ENCODE peak calls at places on chromosomes 13 and 19, in eight cellular contexts. One of them, this sample, is unnamed.

GRCh38 chr13:23776698-23777570 is 112.3 kb downstream of the MIPEP start:
- DNase-seq in NCI-H1105: no peak
- DNase-seq in fibroblast of villous mesenchyme: no peak
- DNase-seq in foreskin melanocyte: no peak
- DNase-seq in thoracic aorta: no peak
- DNase-seq in NB4: no peak
- DNase-seq in RWPE1: no peak
- DNase-seq in stimulated activated CD4-positive, alpha-beta T cell treated with anti-CD3 and anti-CD28 coated beads, TNF-alpha, amount 100 ng/mL, for 1 hour: no peak
- DNase-seq in this sample: no peak

GRCh38 chr19:51366999-51367564 is 894 bp upstream of the ETFB start:
- DNase-seq in thoracic aorta: no peak
- DNase-seq in fibroblast of villous mesenchyme: no peak
- DNase-seq in NCI-H1105: no peak
- DNase-seq in stimulated activated CD4-positive, alpha-beta T cell treated with anti-CD3 and anti-CD28 coated beads, TNF-alpha, amount 100 ng/mL, for 1 hour: no peak
- DNase-seq in foreskin melanocyte: no peak
- DNase-seq in RWPE1: no peak
- DNase-seq in NB4: peak; percentile 58
- DNase-seq in this sample: no peak

GRCh38 chr13:102405499-102406079 is 3.7 kb upstream of the FGF14 start:
- DNase-seq in RWPE1: no peak
- DNase-seq in thoracic aorta: no peak
- DNase-seq in NB4: peak; percentile 21
- DNase-seq in stimulated activated CD4-positive, alpha-beta T cell treated with anti-CD3 and anti-CD28 coated beads, TNF-alpha, amount 100 ng/mL, for 1 hour: no peak
- DNase-seq in foreskin melanocyte: no peak
- DNase-seq in NCI-H1105: no peak
- DNase-seq in fibroblast of villous mesenchyme: peak; percentile 9
- DNase-seq in this sample: no peak

GRCh38 chr13:31223640-31224039 is 23.9 kb downstream of the B3GLCT start:
- DNase-seq in stimulated activated CD4-positive, alpha-beta T cell treated with anti-CD3 and anti-CD28 coated beads, TNF-alpha, amount 100 ng/mL, for 1 hour: no peak
- DNase-seq in fibroblast of villous mesenchyme: no peak
- DNase-seq in NCI-H1105: no peak
- DNase-seq in RWPE1: no peak
- DNase-seq in NB4: no peak
- DNase-seq in foreskin melanocyte: no peak
- DNase-seq in thoracic aorta: no peak
- DNase-seq in this sample: no peak

GRCh38 chr19:51471527-51471926 is 6.8 kb upstream of the CEACAM18 start:
- DNase-seq in RWPE1: no peak
- DNase-seq in foreskin melanocyte: no peak
- DNase-seq in NB4: no peak
- DNase-seq in thoracic aorta: no peak
- DNase-seq in NCI-H1105: no peak
- DNase-seq in fibroblast of villous mesenchyme: no peak
- DNase-seq in stimulated activated CD4-positive, alpha-beta T cell treated with anti-CD3 and anti-CD28 coated beads, TNF-alpha, amount 100 ng/mL, for 1 hour: no peak
- DNase-seq in this sample: no peak

GRCh38 chr13:51275101-51275500 is 52.9 kb downstream of the FAM124A start:
- DNase-seq in fibroblast of villous mesenchyme: no peak
- DNase-seq in thoracic aorta: no peak
- DNase-seq in RWPE1: no peak
- DNase-seq in foreskin melanocyte: peak; percentile 88
- DNase-seq in stimulated activated CD4-positive, alpha-beta T cell treated with anti-CD3 and anti-CD28 coated beads, TNF-alpha, amount 100 ng/mL, for 1 hour: no peak
- DNase-seq in NCI-H1105: no peak
- DNase-seq in NB4: no peak
- DNase-seq in this sample: no peak

GRCh38 chr19:16627194-16627927 is 643 bp downstream of the MED26 start:
- DNase-seq in NCI-H1105: no peak
- DNase-seq in fibroblast of villous mesenchyme: peak; percentile 39
- DNase-seq in RWPE1: peak; percentile 25
- DNase-seq in NB4: peak; percentile 55
- DNase-seq in foreskin melanocyte: no peak
- DNase-seq in stimulated activated CD4-positive, alpha-beta T cell treated with anti-CD3 and anti-CD28 coated beads, TNF-alpha, amount 100 ng/mL, for 1 hour: no peak
- DNase-seq in thoracic aorta: no peak
- DNase-seq in this sample: no peak

GRCh38 chr13:37656247-37656940 is 57.8 kb upstream of the POSTN start:
- DNase-seq in stimulated activated CD4-positive, alpha-beta T cell treated with anti-CD3 and anti-CD28 coated beads, TNF-alpha, amount 100 ng/mL, for 1 hour: no peak
- DNase-seq in NCI-H1105: no peak
- DNase-seq in fibroblast of villous mesenchyme: peak; percentile 93
- DNase-seq in RWPE1: peak; percentile 92
- DNase-seq in NB4: no peak
- DNase-seq in foreskin melanocyte: peak; percentile 17
- DNase-seq in thoracic aorta: no peak
- DNase-seq in this sample: no peak

GRCh38 chr13:109998808-109999528 is 212.6 kb upstream of the IRS2 start:
- DNase-seq in stimulated activated CD4-positive, alpha-beta T cell treated with anti-CD3 and anti-CD28 coated beads, TNF-alpha, amount 100 ng/mL, for 1 hour: no peak
- DNase-seq in RWPE1: peak; percentile 90
- DNase-seq in thoracic aorta: no peak
- DNase-seq in NB4: peak; percentile 40
- DNase-seq in NCI-H1105: no peak
- DNase-seq in foreskin melanocyte: peak; percentile 43
- DNase-seq in fibroblast of villous mesenchyme: peak; percentile 84
- DNase-seq in this sample: no peak

GRCh38 chr13:44259045-44260042 is 114.3 kb upstream of the SERP2 start:
- DNase-seq in thoracic aorta: peak; percentile 49
- DNase-seq in fibroblast of villous mesenchyme: peak; percentile 55
- DNase-seq in NB4: peak; percentile 95
- DNase-seq in stimulated activated CD4-positive, alpha-beta T cell treated with anti-CD3 and anti-CD28 coated beads, TNF-alpha, amount 100 ng/mL, for 1 hour: peak; percentile 38
- DNase-seq in foreskin melanocyte: no peak
- DNase-seq in NCI-H1105: no peak
- DNase-seq in RWPE1: peak; percentile 25
- DNase-seq in this sample: no peak

GRCh38 chr13:26469602-26470001 is 87.9 kb upstream of the WASF3 start:
- DNase-seq in foreskin melanocyte: no peak
- DNase-seq in NCI-H1105: no peak
- DNase-seq in thoracic aorta: no peak
- DNase-seq in NB4: no peak
- DNase-seq in RWPE1: no peak
- DNase-seq in stimulated activated CD4-positive, alpha-beta T cell treated with anti-CD3 and anti-CD28 coated beads, TNF-alpha, amount 100 ng/mL, for 1 hour: no peak
- DNase-seq in fibroblast of villous mesenchyme: no peak
- DNase-seq in this sample: no peak

GRCh38 chr19:10009269-10009665 is 1.0 kb downstream of the COL5A3 start:
- DNase-seq in NCI-H1105: no peak
- DNase-seq in NB4: peak; percentile 67
- DNase-seq in RWPE1: peak; percentile 60
- DNase-seq in thoracic aorta: no peak
- DNase-seq in stimulated activated CD4-positive, alpha-beta T cell treated with anti-CD3 and anti-CD28 coated beads, TNF-alpha, amount 100 ng/mL, for 1 hour: no peak
- DNase-seq in fibroblast of villous mesenchyme: peak; percentile 90
- DNase-seq in foreskin melanocyte: no peak
- DNase-seq in this sample: no peak

GRCh38 chr19:5480427-5480836 is 25.2 kb downstream of the ZNRF4 start:
- DNase-seq in foreskin melanocyte: no peak
- DNase-seq in fibroblast of villous mesenchyme: peak; percentile 16
- DNase-seq in NB4: peak; percentile 48
- DNase-seq in RWPE1: peak; percentile 24
- DNase-seq in NCI-H1105: no peak
- DNase-seq in thoracic aorta: no peak
- DNase-seq in stimulated activated CD4-positive, alpha-beta T cell treated with anti-CD3 and anti-CD28 coated beads, TNF-alpha, amount 100 ng/mL, for 1 hour: no peak
- DNase-seq in this sample: no peak

GRCh38 chr19:40576181-40576584 is 490 bp upstream of the SHKBP1 start:
- DNase-seq in NCI-H1105: no peak
- DNase-seq in stimulated activated CD4-positive, alpha-beta T cell treated with anti-CD3 and anti-CD28 coated beads, TNF-alpha, amount 100 ng/mL, for 1 hour: no peak
- DNase-seq in NB4: peak; percentile 76
- DNase-seq in thoracic aorta: no peak
- DNase-seq in foreskin melanocyte: no peak
- DNase-seq in fibroblast of villous mesenchyme: no peak
- DNase-seq in RWPE1: no peak
- DNase-seq in this sample: peak; percentile 47

GRCh38 chr13:68940049-68940448 is 1167.6 kb upstream of the ATXN8OS start:
- DNase-seq in NB4: no peak
- DNase-seq in stimulated activated CD4-positive, alpha-beta T cell treated with anti-CD3 and anti-CD28 coated beads, TNF-alpha, amount 100 ng/mL, for 1 hour: no peak
- DNase-seq in NCI-H1105: no peak
- DNase-seq in foreskin melanocyte: no peak
- DNase-seq in RWPE1: no peak
- DNase-seq in fibroblast of villous mesenchyme: no peak
- DNase-seq in thoracic aorta: no peak
- DNase-seq in this sample: no peak

GRCh38 chr19:4161415-4162077 is 8.1 kb downstream of the CREB3L3 start:
- DNase-seq in thoracic aorta: no peak
- DNase-seq in fibroblast of villous mesenchyme: no peak
- DNase-seq in stimulated activated CD4-positive, alpha-beta T cell treated with anti-CD3 and anti-CD28 coated beads, TNF-alpha, amount 100 ng/mL, for 1 hour: no peak
- DNase-seq in RWPE1: no peak
- DNase-seq in foreskin melanocyte: no peak
- DNase-seq in NB4: no peak
- DNase-seq in NCI-H1105: no peak
- DNase-seq in this sample: no peak

GRCh38 chr19:46254776-46255175 is 25.2 kb downstream of the IGFL1 start:
- DNase-seq in RWPE1: peak; percentile 36
- DNase-seq in thoracic aorta: no peak
- DNase-seq in NB4: peak; percentile 66
- DNase-seq in fibroblast of villous mesenchyme: no peak
- DNase-seq in stimulated activated CD4-positive, alpha-beta T cell treated with anti-CD3 and anti-CD28 coated beads, TNF-alpha, amount 100 ng/mL, for 1 hour: no peak
- DNase-seq in foreskin melanocyte: no peak
- DNase-seq in NCI-H1105: no peak
- DNase-seq in this sample: no peak

GRCh38 chr13:48043789-48044503 is 6.4 kb downstream of the NUDT15 start:
- DNase-seq in thoracic aorta: no peak
- DNase-seq in NCI-H1105: no peak
- DNase-seq in fibroblast of villous mesenchyme: peak; percentile 43
- DNase-seq in stimulated activated CD4-positive, alpha-beta T cell treated with anti-CD3 and anti-CD28 coated beads, TNF-alpha, amount 100 ng/mL, for 1 hour: no peak
- DNase-seq in NB4: no peak
- DNase-seq in foreskin melanocyte: peak; percentile 33
- DNase-seq in RWPE1: no peak
- DNase-seq in this sample: no peak

GRCh38 chr19:35045667-35046300 is 4.3 kb downstream of the HPN start:
- DNase-seq in RWPE1: peak; percentile 44
- DNase-seq in NB4: peak; percentile 62
- DNase-seq in thoracic aorta: no peak
- DNase-seq in stimulated activated CD4-positive, alpha-beta T cell treated with anti-CD3 and anti-CD28 coated beads, TNF-alpha, amount 100 ng/mL, for 1 hour: no peak
- DNase-seq in foreskin melanocyte: no peak
- DNase-seq in fibroblast of villous mesenchyme: no peak
- DNase-seq in NCI-H1105: no peak
- DNase-seq in this sample: no peak

GRCh38 chr19:50728084-50728737 is 5.0 kb downstream of the CLEC11A start:
- DNase-seq in fibroblast of villous mesenchyme: peak; percentile 71
- DNase-seq in NB4: peak; percentile 98
- DNase-seq in thoracic aorta: no peak
- DNase-seq in NCI-H1105: no peak
- DNase-seq in RWPE1: peak; percentile 34
- DNase-seq in stimulated activated CD4-positive, alpha-beta T cell treated with anti-CD3 and anti-CD28 coated beads, TNF-alpha, amount 100 ng/mL, for 1 hour: no peak
- DNase-seq in foreskin melanocyte: peak; percentile 82
- DNase-seq in this sample: peak; percentile 29

GRCh38 chr13:50761406-50761805 is 82.1 kb downstream of the DLEU7 start:
- DNase-seq in foreskin melanocyte: no peak
- DNase-seq in thoracic aorta: no peak
- DNase-seq in RWPE1: no peak
- DNase-seq in stimulated activated CD4-positive, alpha-beta T cell treated with anti-CD3 and anti-CD28 coated beads, TNF-alpha, amount 100 ng/mL, for 1 hour: no peak
- DNase-seq in NB4: no peak
- DNase-seq in NCI-H1105: no peak
- DNase-seq in fibroblast of villous mesenchyme: no peak
- DNase-seq in this sample: no peak

GRCh38 chr19:19147344-19147743 is 9.1 kb upstream of the TMEM161A start:
- DNase-seq in NB4: no peak
- DNase-seq in NCI-H1105: no peak
- DNase-seq in RWPE1: no peak
- DNase-seq in stimulated activated CD4-positive, alpha-beta T cell treated with anti-CD3 and anti-CD28 coated beads, TNF-alpha, amount 100 ng/mL, for 1 hour: no peak
- DNase-seq in thoracic aorta: no peak
- DNase-seq in fibroblast of villous mesenchyme: no peak
- DNase-seq in foreskin melanocyte: no peak
- DNase-seq in this sample: no peak

GRCh38 chr13:32378012-32378411 is 49.9 kb downstream of the N4BP2L1 start:
- DNase-seq in fibroblast of villous mesenchyme: no peak
- DNase-seq in RWPE1: no peak
- DNase-seq in foreskin melanocyte: no peak
- DNase-seq in stimulated activated CD4-positive, alpha-beta T cell treated with anti-CD3 and anti-CD28 coated beads, TNF-alpha, amount 100 ng/mL, for 1 hour: no peak
- DNase-seq in thoracic aorta: no peak
- DNase-seq in NCI-H1105: no peak
- DNase-seq in NB4: no peak
- DNase-seq in this sample: no peak

GRCh38 chr19:13843104-13843921 is 33.6 kb upstream of the NANOS3 start:
- DNase-seq in NCI-H1105: peak; percentile 36
- DNase-seq in thoracic aorta: no peak
- DNase-seq in RWPE1: peak; percentile 88
- DNase-seq in foreskin melanocyte: no peak
- DNase-seq in fibroblast of villous mesenchyme: no peak
- DNase-seq in stimulated activated CD4-positive, alpha-beta T cell treated with anti-CD3 and anti-CD28 coated beads, TNF-alpha, amount 100 ng/mL, for 1 hour: no peak
- DNase-seq in NB4: no peak
- DNase-seq in this sample: peak; percentile 52

GRCh38 chr19:33461256-33462111 is 60.1 kb downstream of the PEPD start:
- DNase-seq in NB4: no peak
- DNase-seq in stimulated activated CD4-positive, alpha-beta T cell treated with anti-CD3 and anti-CD28 coated beads, TNF-alpha, amount 100 ng/mL, for 1 hour: no peak
- DNase-seq in thoracic aorta: no peak
- DNase-seq in RWPE1: no peak
- DNase-seq in NCI-H1105: no peak
- DNase-seq in fibroblast of villous mesenchyme: no peak
- DNase-seq in foreskin melanocyte: no peak
- DNase-seq in this sample: no peak

GRCh38 chr19:10543059-10543419 is 665 bp upstream of the ATG4D start:
- DNase-seq in NCI-H1105: peak; percentile 64
- DNase-seq in fibroblast of villous mesenchyme: no peak
- DNase-seq in foreskin melanocyte: no peak
- DNase-seq in stimulated activated CD4-positive, alpha-beta T cell treated with anti-CD3 and anti-CD28 coated beads, TNF-alpha, amount 100 ng/mL, for 1 hour: no peak
- DNase-seq in RWPE1: no peak
- DNase-seq in thoracic aorta: no peak
- DNase-seq in NB4: peak; percentile 37
- DNase-seq in this sample: no peak

GRCh38 chr19:40492274-40492673 is 25.5 kb downstream of the SPTBN4 start:
- DNase-seq in fibroblast of villous mesenchyme: no peak
- DNase-seq in RWPE1: no peak
- DNase-seq in NB4: no peak
- DNase-seq in NCI-H1105: no peak
- DNase-seq in thoracic aorta: no peak
- DNase-seq in stimulated activated CD4-positive, alpha-beta T cell treated with anti-CD3 and anti-CD28 coated beads, TNF-alpha, amount 100 ng/mL, for 1 hour: no peak
- DNase-seq in foreskin melanocyte: no peak
- DNase-seq in this sample: no peak

GRCh38 chr13:85266771-85267170 is 532.4 kb downstream of the SLITRK6 start:
- DNase-seq in fibroblast of villous mesenchyme: no peak
- DNase-seq in foreskin melanocyte: no peak
- DNase-seq in stimulated activated CD4-positive, alpha-beta T cell treated with anti-CD3 and anti-CD28 coated beads, TNF-alpha, amount 100 ng/mL, for 1 hour: no peak
- DNase-seq in NB4: no peak
- DNase-seq in thoracic aorta: no peak
- DNase-seq in RWPE1: no peak
- DNase-seq in NCI-H1105: no peak
- DNase-seq in this sample: no peak

GRCh38 chr13:111404746-111405145 is 84.3 kb downstream of the TEX29 start:
- DNase-seq in NB4: no peak
- DNase-seq in RWPE1: no peak
- DNase-seq in fibroblast of villous mesenchyme: no peak
- DNase-seq in foreskin melanocyte: no peak
- DNase-seq in thoracic aorta: no peak
- DNase-seq in NCI-H1105: no peak
- DNase-seq in stimulated activated CD4-positive, alpha-beta T cell treated with anti-CD3 and anti-CD28 coated beads, TNF-alpha, amount 100 ng/mL, for 1 hour: no peak
- DNase-seq in this sample: no peak

GRCh38 chr19:48499352-48500090 is 12.1 kb downstream of the LMTK3 start:
- DNase-seq in NB4: no peak
- DNase-seq in fibroblast of villous mesenchyme: no peak
- DNase-seq in NCI-H1105: no peak
- DNase-seq in RWPE1: no peak
- DNase-seq in stimulated activated CD4-positive, alpha-beta T cell treated with anti-CD3 and anti-CD28 coated beads, TNF-alpha, amount 100 ng/mL, for 1 hour: no peak
- DNase-seq in foreskin melanocyte: no peak
- DNase-seq in thoracic aorta: no peak
- DNase-seq in this sample: no peak

GRCh38 chr13:38223093-38223492 is 126.6 kb upstream of the UFM1 start:
- DNase-seq in foreskin melanocyte: peak; percentile 0
- DNase-seq in fibroblast of villous mesenchyme: no peak
- DNase-seq in NCI-H1105: no peak
- DNase-seq in NB4: peak; percentile 37
- DNase-seq in RWPE1: no peak
- DNase-seq in thoracic aorta: no peak
- DNase-seq in stimulated activated CD4-positive, alpha-beta T cell treated with anti-CD3 and anti-CD28 coated beads, TNF-alpha, amount 100 ng/mL, for 1 hour: no peak
- DNase-seq in this sample: no peak

GRCh38 chr13:19155321-19155861 is 26.2 kb downstream of the TUBA3C start:
- DNase-seq in fibroblast of villous mesenchyme: no peak
- DNase-seq in stimulated activated CD4-positive, alpha-beta T cell treated with anti-CD3 and anti-CD28 coated beads, TNF-alpha, amount 100 ng/mL, for 1 hour: no peak
- DNase-seq in thoracic aorta: no peak
- DNase-seq in NCI-H1105: no peak
- DNase-seq in NB4: peak; percentile 70
- DNase-seq in RWPE1: no peak
- DNase-seq in foreskin melanocyte: no peak
- DNase-seq in this sample: no peak

GRCh38 chr13:74372511-74372910 is 238.3 kb upstream of the KLF12 start:
- DNase-seq in NB4: no peak
- DNase-seq in fibroblast of villous mesenchyme: no peak
- DNase-seq in NCI-H1105: no peak
- DNase-seq in stimulated activated CD4-positive, alpha-beta T cell treated with anti-CD3 and anti-CD28 coated beads, TNF-alpha, amount 100 ng/mL, for 1 hour: no peak
- DNase-seq in foreskin melanocyte: peak; percentile 82
- DNase-seq in thoracic aorta: no peak
- DNase-seq in RWPE1: no peak
- DNase-seq in this sample: no peak

GRCh38 chr19:50512112-50512998 is 1.4 kb downstream of the ASPDH start:
- DNase-seq in thoracic aorta: no peak
- DNase-seq in RWPE1: no peak
- DNase-seq in stimulated activated CD4-positive, alpha-beta T cell treated with anti-CD3 and anti-CD28 coated beads, TNF-alpha, amount 100 ng/mL, for 1 hour: no peak
- DNase-seq in fibroblast of villous mesenchyme: no peak
- DNase-seq in NCI-H1105: no peak
- DNase-seq in foreskin melanocyte: no peak
- DNase-seq in NB4: no peak
- DNase-seq in this sample: no peak

This sample was measured in DMS79 treated with DMSO at 0.1 percent for 48 hours.